ENCODE peak calls at places on chromosome 3, in four cellular contexts. D is GM23248, N is testis, B is BJ. Y is an unnamed sample. For H3K36me3, the result is how much of the 10 kb centered on the place peaks cover.

GRCh38 chr3:10368512-10368911 is 47.6 kb upstream of the SEC13 start:
- DNase-seq in D (no peak), N (no peak), B (no peak), Y (no peak)

GRCh38 chr3:72538070-72538745 is 310.0 kb downstream of the SHQ1 start:
- DNase-seq in D (no peak), N (no peak), B (no peak), Y (no peak)

GRCh38 chr3:189712906-189713483 is 81.8 kb downstream of the TP63 start:
- DNase-seq in D (peak), N (no peak), B (no peak), Y (no peak)

GRCh38 chr3:49378249-49378899 is 20.2 kb upstream of the GPX1 start:
- DNase-seq in D (peak), N (peak), B (peak), Y (no peak)

GRCh38 chr3:150238995-150239612 is 169.0 kb upstream of the TSC22D2 start:
- DNase-seq in D (no peak), N (no peak), B (no peak), Y (no peak)

GRCh38 chr3:42702066-42702951 is at the start of gene HHATL:
- DNase-seq in D (no peak), N (no peak), B (no peak), Y (no peak)

GRCh38 chr3:190807719-190808375 is 54.6 kb downstream of the GMNC start:
- DNase-seq in D (no peak), N (peak), B (no peak), Y (no peak)

GRCh38 chr3:98994128-98994762 is 92.8 kb upstream of the DCBLD2 start:
- DNase-seq in D (peak), N (no peak), B (no peak), Y (no peak)

GRCh38 chr3:58010562-58010961 is 2.3 kb downstream of the FLNB start:
- DNase-seq in D (peak), N (no peak), B (no peak), Y (no peak)

GRCh38 chr3:9994086-9994844 is 7.6 kb upstream of the EMC3 start:
- DNase-seq in D (peak), N (no peak), B (no peak), Y (no peak)

GRCh38 chr3:42547401-42547945 is 34.3 kb downstream of the SEC22C start:
- DNase-seq in D (peak), N (peak), B (peak), Y (peak)

GRCh38 chr3:178562869-178563232 is 26.6 kb downstream of the KCNMB2 start:
- DNase-seq in D (peak), N (no peak), B (peak), Y (no peak)

GRCh38 chr3:127135241-127136023 is 57.5 kb upstream of the PRR23E start:
- DNase-seq in D (peak), N (peak), B (no peak), Y (no peak)

GRCh38 chr3:4065080-4065479 is 238.1 kb upstream of the SETMAR start:
- DNase-seq in D (no peak), N (no peak), B (no peak), Y (peak)

GRCh38 chr3:146511402-146512134 is 32.8 kb downstream of the PLSCR1 start:
- DNase-seq in D (no peak), N (no peak), B (no peak), Y (no peak)

GRCh38 chr3:140055032-140055791 is 120.2 kb downstream of the CLSTN2 start:
- DNase-seq in D (no peak), N (no peak), B (no peak), Y (no peak)

GRCh38 chr3:190673157-190673556 is 159.3 kb downstream of the IL1RAP start:
- DNase-seq in D (peak), N (no peak), B (peak), Y (no peak)

GRCh38 chr3:171168086-171168485 is 141.6 kb upstream of the SLC2A2 start:
- DNase-seq in D (peak), N (no peak), B (no peak), Y (no peak)

GRCh38 chr3:66487475-66487874 is 13.3 kb downstream of the LRIG1 start:
- DNase-seq in D (peak), N (no peak), B (no peak), Y (no peak)

GRCh38 chr3:139522421-139522820 is 17.1 kb downstream of the RBP1 start:
- DNase-seq in D (no peak), N (no peak), B (no peak), Y (peak)

GRCh38 chr3:53570709-53571108 is 76.3 kb downstream of the CACNA1D start:
- DNase-seq in D (peak), N (no peak), B (no peak), Y (no peak)

GRCh38 chr3:150495149-150495548 is 51.1 kb downstream of the SERP1 start:
- DNase-seq in D (no peak), N (no peak), B (no peak), Y (no peak)

GRCh38 chr3:20769430-20769829 is 583.4 kb upstream of the SGO1 start:
- DNase-seq in D (no peak), N (no peak), B (no peak), Y (no peak)

GRCh38 chr3:152313430-152313829 is 44.7 kb downstream of the MBNL1 start:
- DNase-seq in D (no peak), N (no peak), B (no peak), Y (no peak)

GRCh38 chr3:148175215-148175614 is 522.5 kb upstream of the AGTR1 start:
- DNase-seq in D (peak), N (no peak), B (peak), Y (no peak)

GRCh38 chr3:53554559-53555511 is 60.4 kb downstream of the CACNA1D start:
- DNase-seq in D (no peak), N (no peak), B (no peak), Y (no peak)

GRCh38 chr3:132622148-132622547 is 25.1 kb downstream of the ACKR4 start:
- DNase-seq in D (no peak), N (no peak), B (no peak), Y (peak)

GRCh38 chr3:114144909-114145688 is 33.8 kb downstream of the DRD3 start:
- DNase-seq in D (peak), N (no peak), B (peak), Y (no peak)

GRCh38 chr3:10702961-10703740 is 112.9 kb upstream of the SLC6A11 start:
- DNase-seq in D (peak), N (peak), B (no peak), Y (peak)

GRCh38 chr3:134602440-134602814 is 48.4 kb downstream of the KY start:
- DNase-seq in D (no peak), N (no peak), B (no peak), Y (no peak)

GRCh38 chr3:178960191-178960590 is 111.4 kb downstream of the ZMAT3 start:
- DNase-seq in D (no peak), N (no peak), B (no peak), Y (no peak)

GRCh38 chr3:133459400-133459799 is 59.5 kb downstream of the BFSP2 start:
- DNase-seq in D (peak), N (no peak), B (no peak), Y (peak)

GRCh38 chr3:99895706-99896441 is 78.2 kb downstream of the CMSS1 start:
- DNase-seq in D (peak), N (no peak), B (peak), Y (no peak)

GRCh38 chr3:58722526-58722925 is 56.0 kb upstream of the FAM3D start:
- DNase-seq in D (no peak), N (no peak), B (no peak), Y (no peak)

GRCh38 chr3:62525276-62525675 is 151.9 kb upstream of the FEZF2 start:
- DNase-seq in D (peak), N (no peak), B (no peak), Y (no peak)

GRCh38 chr3:14519406-14519805 is 20.7 kb downstream of the GRIP2 start:
- DNase-seq in D (no peak), N (no peak), B (no peak), Y (no peak)

GRCh38 chr3:22886394-22886793 is 316.7 kb upstream of the UBE2E2 start:
- DNase-seq in D (no peak), N (peak), B (no peak), Y (no peak)

DNA sequence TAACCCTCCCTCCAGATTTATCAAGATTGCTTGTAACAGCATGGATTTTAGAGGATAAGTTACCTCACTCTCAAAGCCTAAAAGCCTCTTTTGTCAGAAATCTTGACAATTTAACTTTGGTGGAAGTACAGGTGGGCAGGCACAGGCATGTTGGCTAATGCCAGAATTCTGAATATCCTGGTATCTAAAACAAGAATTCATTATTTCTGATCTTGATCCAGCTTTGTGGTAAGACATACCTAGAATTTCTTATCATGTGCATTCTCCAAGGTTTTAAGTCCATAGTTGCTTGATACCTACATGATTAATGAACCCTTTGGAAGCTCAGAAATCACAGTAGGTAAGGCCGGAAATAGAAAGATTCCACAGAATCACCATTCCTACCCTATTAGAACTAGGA is 109.9 kb upstream of the TTC14 start:
- DNase-seq in D (no peak), N (no peak), B (no peak), Y (no peak)
- H3K36me3 ChIP-seq in D (under half), N (under half), B (under half), Y (under half)

DNA sequence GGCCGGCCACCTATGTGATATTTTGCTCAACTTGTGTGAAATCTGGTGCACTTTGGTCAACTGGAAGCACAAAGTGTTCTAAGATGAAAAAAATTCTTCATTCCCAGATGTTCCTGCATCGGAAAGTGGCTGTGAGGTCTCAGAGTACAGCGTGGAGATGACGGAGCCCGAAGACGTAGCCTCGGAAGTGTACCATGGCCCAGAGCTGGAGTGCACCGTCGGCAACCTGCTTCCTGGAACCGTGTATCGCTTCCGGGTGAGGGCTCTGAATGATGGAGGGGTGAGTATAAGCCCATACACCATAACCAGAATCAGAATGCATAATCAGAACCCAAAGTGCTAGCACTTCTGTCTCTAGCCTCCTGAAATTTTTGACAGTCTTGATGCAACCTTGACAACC is 104.3 kb downstream of the GHSR start:
- DNase-seq in D (no peak), N (no peak), B (no peak), Y (no peak)
- H3K36me3 ChIP-seq in D (half or more), N (under half), B (under half), Y (under half)

GRCh38 chr3:197953881-197954280 is 3.9 kb downstream of the RPL35A start:
- DNase-seq in D (peak), N (no peak), B (no peak), Y (no peak)
- H3K36me3 ChIP-seq in D (half or more), N (under half), B (under half), Y (half or more)

DNA sequence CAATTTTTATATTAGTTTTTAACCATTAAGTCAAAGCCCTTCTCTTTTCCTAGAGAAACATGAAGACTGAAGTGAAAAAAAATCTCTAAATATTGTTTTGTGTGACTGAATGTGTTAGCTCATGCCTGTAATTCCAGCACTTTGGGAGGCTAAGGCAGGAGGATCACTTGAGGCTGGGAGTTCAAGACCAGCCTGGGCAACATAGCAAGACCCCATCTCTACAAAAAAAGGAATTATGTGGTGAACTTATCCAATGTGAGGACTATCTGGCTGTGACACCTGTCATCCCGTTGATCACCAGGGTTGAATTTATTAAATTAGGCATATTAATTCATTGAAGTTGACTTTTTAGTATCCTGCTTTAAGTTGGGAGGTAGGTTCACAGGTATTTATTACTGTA is 13.0 kb downstream of the SMC4 start:
- DNase-seq in D (no peak), N (no peak), B (no peak), Y (no peak)
- H3K36me3 ChIP-seq in D (half or more), N (under half), B (under half), Y (half or more)

DNA sequence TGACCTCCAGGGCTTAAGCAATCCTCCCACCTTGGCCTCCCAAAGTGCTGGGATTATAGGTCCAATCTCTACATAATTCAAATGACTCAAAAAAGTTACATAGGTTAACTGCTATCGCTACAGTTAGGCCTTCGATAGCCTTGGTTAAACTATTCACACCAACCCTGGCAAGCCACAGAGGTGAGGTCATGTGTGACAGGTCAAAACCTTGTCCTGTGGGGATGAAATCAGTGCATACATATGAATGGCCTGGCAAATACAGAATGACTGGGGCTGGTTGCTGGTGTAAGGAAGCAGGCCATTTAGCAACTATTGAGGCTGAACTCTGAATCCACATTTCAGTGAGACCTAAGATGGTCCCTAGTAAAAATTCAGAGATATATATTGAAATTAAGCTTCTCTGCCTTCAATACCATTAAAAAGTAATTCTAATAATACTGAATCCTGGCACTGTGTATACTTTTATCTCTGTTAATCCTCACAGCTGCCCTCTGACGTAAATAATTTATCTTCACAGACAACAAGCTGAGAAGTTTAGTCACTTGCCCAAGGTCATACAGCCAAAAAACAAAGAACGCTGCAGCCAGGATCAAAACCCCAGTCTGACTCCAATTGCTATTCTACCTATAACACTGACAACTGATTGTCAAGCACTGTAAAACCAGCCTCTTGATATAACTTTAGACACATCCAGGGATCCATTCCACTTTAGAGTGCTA is 35.3 kb downstream of the MKRN2 start:
- DNase-seq in D (no peak), N (no peak), B (no peak), Y (no peak)
- H3K36me3 ChIP-seq in D (under half), N (under half), B (under half), Y (under half)

DNA sequence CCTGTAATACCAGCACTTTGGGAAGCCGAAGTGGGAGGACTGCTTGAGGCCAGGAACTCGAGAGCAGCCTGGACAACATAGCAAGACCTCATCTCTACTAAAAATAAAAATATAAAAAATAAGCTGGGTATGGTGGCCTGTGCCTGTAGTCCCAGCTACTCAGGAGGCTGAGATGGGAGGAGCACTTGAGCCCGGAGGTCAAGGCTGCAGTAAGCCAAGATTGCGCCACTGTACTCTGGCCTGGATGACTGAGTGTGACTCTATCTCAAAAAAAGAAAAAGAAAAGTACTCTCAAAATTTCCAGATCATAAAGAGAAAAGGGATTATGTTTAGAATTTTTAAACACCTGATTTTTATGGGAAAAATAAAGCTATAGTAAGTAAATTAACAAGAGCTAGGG is 24.1 kb downstream of the SLC51A start:
- DNase-seq in D (no peak), N (no peak), B (no peak), Y (no peak)
- H3K36me3 ChIP-seq in D (half or more), N (under half), B (under half), Y (under half)

GRCh38 chr3:136075816-136076215 is 110.3 kb downstream of the PPP2R3A start:
- DNase-seq in D (peak), N (no peak), B (no peak), Y (peak)
- H3K36me3 ChIP-seq in D (under half), N (under half), B (under half), Y (under half)

DNA sequence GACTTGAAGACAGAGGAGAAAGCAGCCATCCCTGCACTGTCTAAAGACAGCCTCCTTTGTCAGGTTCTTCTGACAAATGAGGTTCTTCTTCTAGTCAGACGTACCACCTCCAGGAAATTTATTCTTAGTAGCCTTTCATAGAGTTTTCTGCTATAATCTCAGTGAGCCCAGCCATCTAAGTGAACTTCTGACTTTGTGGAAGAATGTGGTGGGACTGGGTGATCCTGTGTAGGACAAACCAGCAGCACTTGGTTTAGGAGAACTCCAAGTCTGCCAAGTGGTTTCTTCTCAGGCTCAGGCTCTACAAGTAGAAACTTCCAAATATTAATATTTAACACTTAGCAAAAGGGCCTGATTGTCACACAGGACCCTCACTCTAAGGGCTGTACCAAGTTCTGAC is 52.1 kb downstream of the TIPARP start:
- DNase-seq in D (no peak), N (no peak), B (no peak), Y (no peak)
- H3K36me3 ChIP-seq in D (under half), N (under half), B (under half), Y (under half)